ENCODE peak calls at places on chromosomes 12 and 14, in five cellular contexts. One of them, this sample, is unnamed.

GRCh38 chr12:16165506-16165905 is 112.0 kb downstream of the SLC15A5 start:
- DNase-seq in activated CD4-positive, alpha-beta T cell treated with anti-CD3 and anti-CD28 coated beads for 24 hours: no peak
- DNase-seq in stimulated activated CD4-positive, alpha-beta T cell treated with anti-CD3 and anti-CD28 coated beads, Interleukin-2, amount 100 ng/mL, for 4 hours: no peak
- DNase-seq in nephron progenitor cell: peak
- DNase-seq in NCI-H446: no peak
- DNase-seq in this sample: no peak

GRCh38 chr12:6752181-6752930 is 585 bp downstream of the MLF2 start:
- DNase-seq in stimulated activated CD4-positive, alpha-beta T cell treated with anti-CD3 and anti-CD28 coated beads, Interleukin-2, amount 100 ng/mL, for 4 hours: no peak
- DNase-seq in activated CD4-positive, alpha-beta T cell treated with anti-CD3 and anti-CD28 coated beads for 24 hours: no peak
- DNase-seq in NCI-H446: no peak
- DNase-seq in nephron progenitor cell: peak
- DNase-seq in this sample: no peak

GRCh38 chr12:77049767-77050353 is 15.5 kb downstream of the E2F7 start:
- DNase-seq in NCI-H446: peak
- DNase-seq in nephron progenitor cell: no peak
- DNase-seq in activated CD4-positive, alpha-beta T cell treated with anti-CD3 and anti-CD28 coated beads for 24 hours: peak
- DNase-seq in stimulated activated CD4-positive, alpha-beta T cell treated with anti-CD3 and anti-CD28 coated beads, Interleukin-2, amount 100 ng/mL, for 4 hours: no peak
- DNase-seq in this sample: peak

GRCh38 chr12:56267443-56268071 is 815 bp downstream of the COQ10A start:
- DNase-seq in NCI-H446: no peak
- DNase-seq in nephron progenitor cell: no peak
- DNase-seq in activated CD4-positive, alpha-beta T cell treated with anti-CD3 and anti-CD28 coated beads for 24 hours: no peak
- DNase-seq in stimulated activated CD4-positive, alpha-beta T cell treated with anti-CD3 and anti-CD28 coated beads, Interleukin-2, amount 100 ng/mL, for 4 hours: no peak
- DNase-seq in this sample: no peak

GRCh38 chr12:2639020-2639298 is 155.8 kb upstream of the FKBP4 start:
- DNase-seq in stimulated activated CD4-positive, alpha-beta T cell treated with anti-CD3 and anti-CD28 coated beads, Interleukin-2, amount 100 ng/mL, for 4 hours: no peak
- DNase-seq in activated CD4-positive, alpha-beta T cell treated with anti-CD3 and anti-CD28 coated beads for 24 hours: no peak
- DNase-seq in nephron progenitor cell: no peak
- DNase-seq in NCI-H446: no peak
- DNase-seq in this sample: no peak

GRCh38 chr14:100072783-100073346 is 7.6 kb downstream of the EVL start:
- DNase-seq in activated CD4-positive, alpha-beta T cell treated with anti-CD3 and anti-CD28 coated beads for 24 hours: no peak
- DNase-seq in NCI-H446: no peak
- DNase-seq in stimulated activated CD4-positive, alpha-beta T cell treated with anti-CD3 and anti-CD28 coated beads, Interleukin-2, amount 100 ng/mL, for 4 hours: peak
- DNase-seq in nephron progenitor cell: no peak
- DNase-seq in this sample: no peak

GRCh38 chr14:99760817-99761216 is 32.4 kb upstream of the EML1 start:
- DNase-seq in nephron progenitor cell: no peak
- DNase-seq in NCI-H446: no peak
- DNase-seq in stimulated activated CD4-positive, alpha-beta T cell treated with anti-CD3 and anti-CD28 coated beads, Interleukin-2, amount 100 ng/mL, for 4 hours: no peak
- DNase-seq in activated CD4-positive, alpha-beta T cell treated with anti-CD3 and anti-CD28 coated beads for 24 hours: no peak
- DNase-seq in this sample: no peak

GRCh38 chr12:67649165-67650126 is 901 bp downstream of the DYRK2 start:
- DNase-seq in stimulated activated CD4-positive, alpha-beta T cell treated with anti-CD3 and anti-CD28 coated beads, Interleukin-2, amount 100 ng/mL, for 4 hours: peak
- DNase-seq in nephron progenitor cell: peak
- DNase-seq in NCI-H446: no peak
- DNase-seq in activated CD4-positive, alpha-beta T cell treated with anti-CD3 and anti-CD28 coated beads for 24 hours: peak
- DNase-seq in this sample: no peak

GRCh38 chr12:51449569-51450246 is 25.1 kb downstream of the SLC4A8 start:
- DNase-seq in nephron progenitor cell: no peak
- DNase-seq in NCI-H446: no peak
- DNase-seq in stimulated activated CD4-positive, alpha-beta T cell treated with anti-CD3 and anti-CD28 coated beads, Interleukin-2, amount 100 ng/mL, for 4 hours: no peak
- DNase-seq in activated CD4-positive, alpha-beta T cell treated with anti-CD3 and anti-CD28 coated beads for 24 hours: no peak
- DNase-seq in this sample: no peak

GRCh38 chr14:103488960-103489359 is 33.7 kb downstream of the CKB start:
- DNase-seq in NCI-H446: no peak
- DNase-seq in activated CD4-positive, alpha-beta T cell treated with anti-CD3 and anti-CD28 coated beads for 24 hours: no peak
- DNase-seq in nephron progenitor cell: no peak
- DNase-seq in stimulated activated CD4-positive, alpha-beta T cell treated with anti-CD3 and anti-CD28 coated beads, Interleukin-2, amount 100 ng/mL, for 4 hours: no peak
- DNase-seq in this sample: peak

GRCh38 chr14:68047910-68048309 is 228.3 kb downstream of the RAD51B start:
- DNase-seq in nephron progenitor cell: no peak
- DNase-seq in activated CD4-positive, alpha-beta T cell treated with anti-CD3 and anti-CD28 coated beads for 24 hours: no peak
- DNase-seq in stimulated activated CD4-positive, alpha-beta T cell treated with anti-CD3 and anti-CD28 coated beads, Interleukin-2, amount 100 ng/mL, for 4 hours: no peak
- DNase-seq in NCI-H446: no peak
- DNase-seq in this sample: no peak

GRCh38 chr12:65306229-65306602 is 27.7 kb downstream of the MSRB3 start:
- DNase-seq in stimulated activated CD4-positive, alpha-beta T cell treated with anti-CD3 and anti-CD28 coated beads, Interleukin-2, amount 100 ng/mL, for 4 hours: no peak
- DNase-seq in NCI-H446: no peak
- DNase-seq in nephron progenitor cell: no peak
- DNase-seq in activated CD4-positive, alpha-beta T cell treated with anti-CD3 and anti-CD28 coated beads for 24 hours: no peak
- DNase-seq in this sample: no peak

GRCh38 chr12:111937429-111937828 is 75.5 kb downstream of the TMEM116 start:
- DNase-seq in stimulated activated CD4-positive, alpha-beta T cell treated with anti-CD3 and anti-CD28 coated beads, Interleukin-2, amount 100 ng/mL, for 4 hours: no peak
- DNase-seq in activated CD4-positive, alpha-beta T cell treated with anti-CD3 and anti-CD28 coated beads for 24 hours: no peak
- DNase-seq in NCI-H446: no peak
- DNase-seq in nephron progenitor cell: no peak
- DNase-seq in this sample: peak

GRCh38 chr12:69851976-69852375 is 26.9 kb downstream of the MYRFL start:
- DNase-seq in stimulated activated CD4-positive, alpha-beta T cell treated with anti-CD3 and anti-CD28 coated beads, Interleukin-2, amount 100 ng/mL, for 4 hours: no peak
- DNase-seq in activated CD4-positive, alpha-beta T cell treated with anti-CD3 and anti-CD28 coated beads for 24 hours: no peak
- DNase-seq in NCI-H446: no peak
- DNase-seq in nephron progenitor cell: no peak
- DNase-seq in this sample: no peak

GRCh38 chr12:40216516-40217288 is 8.1 kb upstream of the LRRK2 start:
- DNase-seq in nephron progenitor cell: no peak
- DNase-seq in activated CD4-positive, alpha-beta T cell treated with anti-CD3 and anti-CD28 coated beads for 24 hours: no peak
- DNase-seq in stimulated activated CD4-positive, alpha-beta T cell treated with anti-CD3 and anti-CD28 coated beads, Interleukin-2, amount 100 ng/mL, for 4 hours: no peak
- DNase-seq in NCI-H446: no peak
- DNase-seq in this sample: no peak

GRCh38 chr14:100424504-100425453 is 101.6 kb downstream of the SLC25A47 start:
- DNase-seq in stimulated activated CD4-positive, alpha-beta T cell treated with anti-CD3 and anti-CD28 coated beads, Interleukin-2, amount 100 ng/mL, for 4 hours: no peak
- DNase-seq in activated CD4-positive, alpha-beta T cell treated with anti-CD3 and anti-CD28 coated beads for 24 hours: no peak
- DNase-seq in NCI-H446: no peak
- DNase-seq in nephron progenitor cell: no peak
- DNase-seq in this sample: no peak

GRCh38 chr14:22622220-22622619 is 21.9 kb downstream of the OR6J1 start:
- DNase-seq in activated CD4-positive, alpha-beta T cell treated with anti-CD3 and anti-CD28 coated beads for 24 hours: no peak
- DNase-seq in NCI-H446: no peak
- DNase-seq in nephron progenitor cell: no peak
- DNase-seq in stimulated activated CD4-positive, alpha-beta T cell treated with anti-CD3 and anti-CD28 coated beads, Interleukin-2, amount 100 ng/mL, for 4 hours: no peak
- DNase-seq in this sample: no peak

GRCh38 chr12:58313091-58313855 is 371.9 kb downstream of the ATP23 start:
- DNase-seq in NCI-H446: no peak
- DNase-seq in stimulated activated CD4-positive, alpha-beta T cell treated with anti-CD3 and anti-CD28 coated beads, Interleukin-2, amount 100 ng/mL, for 4 hours: no peak
- DNase-seq in activated CD4-positive, alpha-beta T cell treated with anti-CD3 and anti-CD28 coated beads for 24 hours: no peak
- DNase-seq in nephron progenitor cell: no peak
- DNase-seq in this sample: peak

GRCh38 chr12:122326597-122326996 is 60.3 kb upstream of the VPS33A start:
- DNase-seq in activated CD4-positive, alpha-beta T cell treated with anti-CD3 and anti-CD28 coated beads for 24 hours: no peak
- DNase-seq in NCI-H446: no peak
- DNase-seq in stimulated activated CD4-positive, alpha-beta T cell treated with anti-CD3 and anti-CD28 coated beads, Interleukin-2, amount 100 ng/mL, for 4 hours: no peak
- DNase-seq in nephron progenitor cell: no peak
- DNase-seq in this sample: no peak

GRCh38 chr12:42213954-42214426 is 24.1 kb downstream of the YAF2 start:
- DNase-seq in stimulated activated CD4-positive, alpha-beta T cell treated with anti-CD3 and anti-CD28 coated beads, Interleukin-2, amount 100 ng/mL, for 4 hours: no peak
- DNase-seq in nephron progenitor cell: no peak
- DNase-seq in NCI-H446: peak
- DNase-seq in activated CD4-positive, alpha-beta T cell treated with anti-CD3 and anti-CD28 coated beads for 24 hours: no peak
- DNase-seq in this sample: no peak

GRCh38 chr14:33026850-33027420 is 88.3 kb downstream of the NPAS3 start:
- DNase-seq in NCI-H446: no peak
- DNase-seq in nephron progenitor cell: no peak
- DNase-seq in activated CD4-positive, alpha-beta T cell treated with anti-CD3 and anti-CD28 coated beads for 24 hours: no peak
- DNase-seq in stimulated activated CD4-positive, alpha-beta T cell treated with anti-CD3 and anti-CD28 coated beads, Interleukin-2, amount 100 ng/mL, for 4 hours: no peak
- DNase-seq in this sample: no peak

GRCh38 chr12:95805864-95806669 is 15.5 kb upstream of the NTN4 start:
- DNase-seq in activated CD4-positive, alpha-beta T cell treated with anti-CD3 and anti-CD28 coated beads for 24 hours: no peak
- DNase-seq in stimulated activated CD4-positive, alpha-beta T cell treated with anti-CD3 and anti-CD28 coated beads, Interleukin-2, amount 100 ng/mL, for 4 hours: no peak
- DNase-seq in NCI-H446: no peak
- DNase-seq in nephron progenitor cell: no peak
- DNase-seq in this sample: peak

GRCh38 chr12:16349132-16349463 is 1.7 kb downstream of the MGST1 start:
- DNase-seq in NCI-H446: no peak
- DNase-seq in nephron progenitor cell: no peak
- DNase-seq in activated CD4-positive, alpha-beta T cell treated with anti-CD3 and anti-CD28 coated beads for 24 hours: no peak
- DNase-seq in stimulated activated CD4-positive, alpha-beta T cell treated with anti-CD3 and anti-CD28 coated beads, Interleukin-2, amount 100 ng/mL, for 4 hours: no peak
- DNase-seq in this sample: peak

GRCh38 chr12:127809236-127809635 is 457.7 kb upstream of the TMEM132C start:
- DNase-seq in stimulated activated CD4-positive, alpha-beta T cell treated with anti-CD3 and anti-CD28 coated beads, Interleukin-2, amount 100 ng/mL, for 4 hours: no peak
- DNase-seq in nephron progenitor cell: no peak
- DNase-seq in activated CD4-positive, alpha-beta T cell treated with anti-CD3 and anti-CD28 coated beads for 24 hours: no peak
- DNase-seq in NCI-H446: no peak
- DNase-seq in this sample: peak

GRCh38 chr12:18747960-18748359 is 10.0 kb downstream of the CAPZA3 start:
- DNase-seq in stimulated activated CD4-positive, alpha-beta T cell treated with anti-CD3 and anti-CD28 coated beads, Interleukin-2, amount 100 ng/mL, for 4 hours: no peak
- DNase-seq in nephron progenitor cell: no peak
- DNase-seq in NCI-H446: no peak
- DNase-seq in activated CD4-positive, alpha-beta T cell treated with anti-CD3 and anti-CD28 coated beads for 24 hours: no peak
- DNase-seq in this sample: peak